ENCODE peak calls at places on chromosomes 4 and X, in five cellular contexts. N, C, S, X and I are unnamed samples.

GRCh38 chrX:105694839-105695238 is 127.5 kb upstream of the NRK start:
- DNase-seq in X (no peak), S (no peak), N (no peak), C (no peak), I (no peak)

GRCh38 chrX:118751950-118752783 is 24.8 kb downstream of the IL13RA1 start:
- DNase-seq in C (no peak), N (no peak), S (no peak), X (no peak), I (no peak)

GRCh38 chr4:126790633-126791032 is 842.1 kb upstream of the INTU start:
- DNase-seq in C (no peak), X (peak), S (no peak), N (no peak), I (no peak)

GRCh38 chr4:186227221-186227620 is at the start of gene KLKB1:
- DNase-seq in X (no peak), N (no peak), C (no peak), S (no peak), I (no peak)

GRCh38 chr4:48681856-48682255 is 98.2 kb downstream of the FRYL start:
- DNase-seq in S (no peak), C (no peak), X (peak), N (no peak), I (no peak)

GRCh38 chrX:109281478-109282275 is 200.2 kb downstream of the GUCY2F start:
- DNase-seq in S (no peak), C (no peak), X (no peak), N (no peak), I (no peak)

GRCh38 chrX:31117195-31117594 is 45.4 kb upstream of the FTHL17 start:
- DNase-seq in C (no peak), X (no peak), S (no peak), N (no peak), I (no peak)

GRCh38 chrX:71604796-71605568 is 13.3 kb downstream of the CXCR3 start:
- DNase-seq in S (no peak), X (no peak), C (no peak), N (no peak), I (no peak)

GRCh38 chr4:88033309-88033708 is 25.9 kb downstream of the PKD2 start:
- DNase-seq in N (no peak), C (no peak), S (peak), X (peak), I (peak)

GRCh38 chrX:5775985-5776384 is 452.7 kb downstream of the NLGN4X start:
- DNase-seq in C (no peak), N (no peak), S (no peak), X (no peak), I (no peak)

GRCh38 chr4:76494243-76494642 is 59.2 kb downstream of the SHROOM3 start:
- DNase-seq in X (no peak), S (no peak), N (no peak), C (no peak), I (no peak)
- H3K4me3 ChIP-seq in X (no peak), S (no peak), N (no peak), C (no peak), I (no peak)

GRCh38 chr4:23932935-23933334 is 43.1 kb upstream of the PPARGC1A start:
- DNase-seq in N (no peak), C (no peak), S (peak), X (peak), I (peak)
- H3K4me3 ChIP-seq in N (no peak), C (no peak), S (no peak), X (no peak), I (no peak)

DNA sequence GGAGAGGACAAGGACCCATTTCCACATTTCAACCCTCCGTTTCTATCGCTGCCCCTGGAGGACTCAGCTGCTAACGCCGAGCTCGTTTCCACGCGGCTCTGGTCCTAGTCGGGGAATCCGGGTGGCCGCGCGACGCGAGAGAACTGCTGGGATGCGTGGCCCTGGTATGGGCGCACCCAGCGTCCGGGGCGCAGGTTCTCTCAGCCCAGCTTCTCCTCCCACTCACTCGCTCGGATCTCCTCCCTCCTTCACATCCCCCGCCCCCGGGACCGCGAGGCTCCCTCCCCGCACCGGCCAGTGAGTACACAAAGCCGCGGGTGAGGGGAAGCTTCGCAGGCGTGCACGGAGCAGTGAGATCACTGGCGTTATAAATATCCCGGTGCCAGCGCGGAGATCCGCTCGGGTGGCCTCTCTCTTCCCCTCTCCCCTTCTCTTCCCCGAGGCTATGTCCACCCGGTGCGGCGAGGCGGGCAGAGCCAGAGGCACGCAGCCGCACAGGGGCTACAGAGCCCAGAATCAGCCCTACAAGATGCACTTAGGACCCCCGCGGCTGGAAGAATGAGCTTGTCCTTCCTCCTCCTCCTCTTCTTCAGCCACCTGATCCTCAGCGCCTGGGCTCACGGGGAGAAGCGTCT is at the start of gene FGF5:
- DNase-seq in S (peak), C (no peak), N (no peak), X (peak), I (no peak)
- H3K4me3 ChIP-seq in S (peak), C (peak), N (peak), X (peak), I (peak)

DNA sequence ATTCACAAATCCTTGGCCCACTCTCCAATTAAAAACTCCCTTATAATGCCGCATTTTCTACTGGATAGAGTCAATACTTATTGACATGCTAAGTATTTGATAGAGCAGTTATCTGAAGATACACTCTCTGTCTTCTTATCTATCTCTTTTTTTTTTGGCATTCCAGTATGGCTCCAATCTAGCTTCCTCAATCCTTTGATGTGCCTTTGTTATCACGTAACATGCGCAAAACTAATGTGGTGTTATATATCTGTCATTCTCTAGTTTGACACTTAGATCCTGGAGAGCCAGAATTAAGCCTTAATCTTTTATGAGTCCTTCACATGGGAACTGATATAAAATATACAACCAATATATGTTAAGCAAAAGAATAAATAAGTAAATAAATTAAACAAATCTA is 54.7 kb downstream of the VSIG4 start:
- DNase-seq in X (no peak), N (no peak), C (no peak), S (no peak), I (no peak)
- H3K4me3 ChIP-seq in X (no peak), N (no peak), C (no peak), S (no peak), I (no peak)

GRCh38 chr4:144376905-144377304 is 236.4 kb upstream of the GYPA start:
- DNase-seq in X (no peak), S (no peak), N (no peak), C (no peak), I (no peak)
- H3K4me3 ChIP-seq in X (no peak), S (no peak), N (no peak), C (no peak), I (no peak)

DNA sequence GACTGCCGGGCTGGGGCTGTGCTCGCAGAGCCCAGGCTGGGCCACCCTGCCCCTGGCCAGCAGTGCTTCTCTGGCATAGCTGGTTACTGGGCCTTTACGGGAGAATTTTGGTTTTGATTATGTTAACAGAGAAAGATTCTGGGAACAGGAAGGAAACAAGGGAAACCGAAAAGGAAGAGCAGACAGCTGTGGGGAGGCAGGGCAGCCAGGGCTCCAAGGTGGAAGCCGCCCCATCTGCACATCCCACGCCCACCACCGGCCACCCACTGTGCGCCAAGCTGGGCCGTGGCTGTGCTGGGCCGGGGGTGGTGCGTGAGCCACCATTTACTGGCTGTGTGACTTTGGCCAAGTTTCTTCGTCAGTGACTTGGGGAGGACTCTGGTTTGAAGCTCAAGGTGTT is 20.1 kb downstream of the SH3BP2 start:
- DNase-seq in S (no peak), N (no peak), X (peak), C (no peak), I (no peak)
- H3K4me3 ChIP-seq in S (peak), N (peak), X (peak), C (peak), I (no peak)

GRCh38 chr4:182554736-182555135 is 311.5 kb downstream of the TENM3 start:
- DNase-seq in C (no peak), S (peak), X (no peak), N (no peak), I (no peak)
- H3K4me3 ChIP-seq in C (no peak), S (peak), X (no peak), N (no peak), I (no peak)

GRCh38 chr4:118991686-118992085 is 103.0 kb downstream of the SYNPO2 start:
- DNase-seq in S (no peak), C (no peak), X (no peak), N (no peak), I (no peak)
- H3K4me3 ChIP-seq in S (no peak), C (no peak), X (no peak), N (no peak), I (no peak)

GRCh38 chr4:1171306-1172227 is 816 bp downstream of the SPON2 start:
- DNase-seq in C (peak), S (no peak), N (no peak), X (peak), I (no peak)
- H3K4me3 ChIP-seq in C (peak), S (no peak), N (peak), X (peak), I (peak)

GRCh38 chr4:184268574-184269160 is 51.0 kb upstream of the ENPP6 start:
- DNase-seq in N (peak), X (peak), S (no peak), C (no peak), I (no peak)

GRCh38 chr4:184267673-184268573 is 50.2 kb upstream of the ENPP6 start:
- DNase-seq in N (peak), C (peak), S (peak), X (peak), I (no peak)

GRCh38 chr4:184265566-184266351 is 48.1 kb upstream of the ENPP6 start:
- DNase-seq in S (peak), X (peak), C (peak), N (peak), I (no peak)

GRCh38 chr4:184269879-184270430 is 52.3 kb upstream of the ENPP6 start:
- DNase-seq in N (peak), X (no peak), C (no peak), S (no peak), I (no peak)

GRCh38 chr4:184267206-184267608 is 49.5 kb upstream of the ENPP6 start:
- DNase-seq in X (no peak), N (peak), C (no peak), S (peak), I (no peak)
- H3K4me3 ChIP-seq in X (no peak), N (no peak), C (no peak), S (no peak), I (no peak)